ENCODE peak calls at places on chromosomes 11 and 22, in seven cellular contexts. W, O, M, S, R, B and I are unnamed samples.

GRCh38 chr11:77144196-77144853 is 16.3 kb downstream of the MYO7A start:
- DNase-seq in S (no peak), W (no peak), B (no peak), R (no peak), O (no peak), M (no peak), I (no peak)

GRCh38 chr11:2808850-2809847 is 76.4 kb downstream of the CDKN1C start:
- DNase-seq in S (no peak), M (peak), R (no peak), B (no peak), W (peak), O (peak), I (no peak)

GRCh38 chr11:65489061-65489705 is 9.7 kb upstream of the MALAT1 start:
- DNase-seq in W (peak), R (no peak), B (no peak), O (peak), M (peak), S (no peak), I (no peak)

GRCh38 chr11:17634776-17635550 is 84.4 kb upstream of the MYOD1 start:
- DNase-seq in W (no peak), R (no peak), S (no peak), B (no peak), O (no peak), M (no peak), I (no peak)

GRCh38 chr11:47854667-47855066 is 6.5 kb upstream of the NUP160 start:
- DNase-seq in S (no peak), O (no peak), W (no peak), R (no peak), B (no peak), M (no peak), I (no peak)

GRCh38 chr11:130168105-130168504 is 8.5 kb downstream of the ST14 start:
- DNase-seq in B (peak), W (no peak), M (no peak), S (no peak), O (peak), R (no peak), I (no peak)

GRCh38 chr11:84144531-84144930 is 858.4 kb upstream of the CCDC90B start:
- DNase-seq in M (no peak), R (no peak), O (no peak), S (no peak), W (no peak), B (no peak), I (no peak)

GRCh38 chr22:48896766-48897637 is 930.7 kb downstream of the BRD1 start:
- DNase-seq in W (no peak), S (no peak), M (no peak), O (no peak), R (no peak), B (no peak), I (peak)

GRCh38 chr11:121892131-121892681 is 223.8 kb downstream of the BLID start:
- DNase-seq in S (no peak), M (no peak), R (peak), O (peak), B (peak), W (no peak), I (no peak)

GRCh38 chr11:111541209-111542061 is 915 bp downstream of the LAYN start:
- DNase-seq in O (peak), M (peak), W (peak), B (peak), R (peak), S (no peak), I (no peak)

GRCh38 chr11:2792376-2793250 is 92.8 kb upstream of the KCNQ1OT1 start:
- DNase-seq in W (peak), B (no peak), O (no peak), S (no peak), R (no peak), M (peak), I (no peak)

GRCh38 chr11:206002-206384 is 1.2 kb downstream of the BET1L start:
- DNase-seq in W (peak), R (no peak), B (no peak), S (no peak), O (no peak), M (no peak), I (no peak)

GRCh38 chr11:86370922-86371614 is 3.6 kb upstream of the CCDC81 start:
- DNase-seq in O (peak), M (no peak), B (peak), W (no peak), S (no peak), R (no peak), I (no peak)

GRCh38 chr22:29152381-29153138 is 53.1 kb upstream of the EMID1 start:
- DNase-seq in R (no peak), B (no peak), W (no peak), O (no peak), M (peak), S (no peak), I (peak)

GRCh38 chr22:48972979-48973693 is 854.5 kb downstream of the BRD1 start:
- DNase-seq in W (no peak), R (no peak), O (no peak), S (no peak), B (no peak), M (no peak), I (peak)

GRCh38 chr11:62923634-62924411 is 2.7 kb upstream of the CHRM1 start:
- DNase-seq in M (no peak), B (no peak), O (no peak), S (no peak), W (no peak), R (no peak), I (no peak)

GRCh38 chr11:61361686-61362541 is at the start of the genes CYB561A3 and TMEM138:
- DNase-seq in R (peak), B (peak), S (peak), O (peak), W (peak), M (peak), I (peak)

GRCh38 chr22:44217346-44217745 is 36.6 kb downstream of the PARVG start:
- DNase-seq in M (no peak), S (no peak), W (no peak), R (no peak), B (no peak), O (no peak), I (peak)

GRCh38 chr11:34653851-34654490 is 33.1 kb downstream of the EHF start:
- DNase-seq in O (peak), W (no peak), B (peak), M (no peak), R (peak), S (peak), I (no peak)

GRCh38 chr22:46714550-46714949 is 23.5 kb downstream of the CERK start:
- DNase-seq in O (peak), B (no peak), W (no peak), R (peak), M (no peak), S (no peak), I (no peak)

GRCh38 chr11:110430267-110431211 is 791 bp downstream of the FDX1 start:
- DNase-seq in S (no peak), R (no peak), O (peak), B (peak), M (no peak), W (no peak), I (no peak)

GRCh38 chr11:110434952-110435779 is 5.4 kb downstream of the FDX1 start:
- DNase-seq in R (no peak), B (peak), O (no peak), S (peak), W (no peak), M (peak), I (no peak)

GRCh38 chr11:110431212-110432073 is 1.7 kb downstream of the FDX1 start:
- DNase-seq in S (no peak), B (peak), R (no peak), W (no peak), O (no peak), M (no peak), I (no peak)

GRCh38 chr11:110433393-110434333 is 3.9 kb downstream of the FDX1 start:
- DNase-seq in W (no peak), S (no peak), O (peak), R (no peak), M (no peak), B (peak), I (no peak)

GRCh38 chr11:110432713-110433392 is 3.1 kb downstream of the FDX1 start:
- DNase-seq in W (no peak), S (no peak), O (no peak), R (no peak), M (no peak), B (peak), I (no peak)
- TF ChIP-seq CTCF in W (no peak), S (no peak), O (no peak), R (no peak), M (no peak), B (no peak), I (no peak)

DNA sequence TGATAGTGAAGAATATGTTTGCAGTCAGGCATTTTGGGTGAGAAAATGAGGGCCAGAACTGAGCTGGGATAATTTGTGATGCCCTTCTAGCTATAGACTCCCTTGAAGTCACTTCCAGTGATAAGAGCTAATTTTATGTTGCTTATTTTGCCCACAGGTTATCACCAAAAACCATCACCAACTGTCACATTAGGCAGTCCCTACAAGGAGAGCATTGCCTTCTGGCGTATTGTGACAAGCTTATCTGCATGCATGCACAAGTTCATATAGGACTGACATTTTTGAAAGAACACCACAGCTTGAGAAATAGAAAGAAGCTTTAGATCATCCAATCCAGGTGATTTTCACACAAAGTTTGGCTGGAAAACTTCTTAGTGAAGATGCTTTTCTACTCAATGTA is 735.3 kb upstream of the RAG2 start:
- DNase-seq in B (no peak), O (no peak), S (no peak), W (no peak), M (no peak), R (no peak), I (no peak)
- TF ChIP-seq CTCF in B (no peak), O (no peak), S (no peak), W (no peak), M (no peak), R (no peak), I (no peak)

GRCh38 chr22:27317156-27317555 is 484.4 kb downstream of the MN1 start:
- DNase-seq in W (no peak), S (no peak), M (no peak), O (no peak), B (no peak), R (no peak), I (no peak)
- TF ChIP-seq CTCF in W (no peak), S (no peak), M (no peak), O (peak), B (no peak), R (no peak), I (no peak)

GRCh38 chr11:11085580-11085979 is 227.7 kb upstream of the ZBED5 start:
- DNase-seq in M (no peak), O (no peak), W (no peak), S (no peak), B (no peak), R (no peak), I (no peak)
- TF ChIP-seq CTCF in M (no peak), O (no peak), W (no peak), S (no peak), B (no peak), R (no peak), I (no peak)

GRCh38 chr11:8087185-8087584 is 6.2 kb downstream of the TUB start:
- DNase-seq in S (no peak), B (no peak), W (peak), O (no peak), R (no peak), M (peak), I (no peak)
- TF ChIP-seq CTCF in S (peak), B (peak), W (no peak), O (peak), R (peak), M (peak), I (peak)

GRCh38 chr22:42307806-42308563 is 37.5 kb upstream of the TCF20 start:
- DNase-seq in W (no peak), R (no peak), M (no peak), O (no peak), S (no peak), B (no peak), I (no peak)
- TF ChIP-seq CTCF in W (no peak), R (no peak), M (no peak), O (no peak), S (no peak), B (no peak), I (no peak)

GRCh38 chr22:19503869-19504268 is 20.3 kb downstream of the CLDN5 start:
- DNase-seq in W (no peak), M (peak), R (no peak), S (no peak), O (no peak), B (no peak), I (no peak)
- TF ChIP-seq CTCF in W (no peak), M (no peak), R (no peak), S (no peak), O (no peak), B (no peak), I (no peak)

DNA sequence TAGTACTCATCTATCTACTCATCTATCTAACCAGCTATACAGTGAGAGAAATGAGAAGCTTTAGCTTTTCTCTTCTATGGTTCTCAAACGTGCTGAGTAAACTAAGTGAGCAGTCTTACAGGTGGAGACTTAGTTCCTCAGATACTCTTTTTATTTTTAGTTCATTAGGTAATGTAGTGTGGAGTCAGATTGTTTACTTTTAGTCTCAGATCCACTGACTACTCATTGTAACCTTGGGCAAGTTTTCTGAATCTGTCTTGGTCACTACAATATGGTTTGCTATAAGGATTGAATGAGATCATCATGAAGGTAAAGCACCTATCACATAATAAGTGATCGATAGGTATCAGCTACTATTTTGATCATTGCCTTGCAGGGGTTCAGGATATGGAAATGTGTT is 160.1 kb downstream of the RAB38 start:
- DNase-seq in R (no peak), W (no peak), S (no peak), B (peak), O (no peak), M (no peak), I (no peak)
- TF ChIP-seq CTCF in R (no peak), W (no peak), S (no peak), B (no peak), O (no peak), M (no peak), I (no peak)